ENCODE peak calls at places on chromosomes 3 and 15, in four cellular contexts. T is stomach, V is transverse colon, B is sigmoid colon. I is an unnamed sample.

GRCh38 chr15:66486887-66487286 is 10.7 kb downstream of the SNAPC5 start:
- DNase-seq in V (no peak), B (no peak), T (no peak), I (no peak)

GRCh38 chr3:41026394-41027177 is 172.7 kb upstream of the CTNNB1 start:
- DNase-seq in V (peak), B (peak), T (no peak), I (no peak)

GRCh38 chr3:185825639-185826481 is 1.0 kb upstream of the IGF2BP2 start:
- DNase-seq in V (peak), T (peak), B (peak), I (peak)

GRCh38 chr15:75840659-75841058 is 2.6 kb upstream of the UBE2Q2 start:
- DNase-seq in T (no peak), B (no peak), V (no peak), I (no peak)

GRCh38 chr3:184811034-184811433 is 932 bp upstream of the VPS8 start:
- DNase-seq in T (no peak), V (no peak), B (no peak), I (no peak)

GRCh38 chr3:37812497-37812896 is 49.2 kb upstream of the CTDSPL start:
- DNase-seq in V (no peak), B (peak), T (no peak), I (no peak)

GRCh38 chr3:175316799-175317198 is 457.7 kb downstream of the NAALADL2 start:
- DNase-seq in B (no peak), T (no peak), V (no peak), I (no peak)

GRCh38 chr3:79086514-79086913 is 681.3 kb downstream of the ROBO1 start:
- DNase-seq in B (peak), T (peak), V (peak), I (no peak)

GRCh38 chr15:61195116-61196002 is 33.7 kb downstream of the RORA start:
- DNase-seq in V (no peak), B (no peak), T (no peak), I (no peak)

GRCh38 chr3:8776406-8776805 is 7.0 kb upstream of the OXTR start:
- DNase-seq in B (no peak), V (no peak), T (no peak), I (no peak)

DNA sequence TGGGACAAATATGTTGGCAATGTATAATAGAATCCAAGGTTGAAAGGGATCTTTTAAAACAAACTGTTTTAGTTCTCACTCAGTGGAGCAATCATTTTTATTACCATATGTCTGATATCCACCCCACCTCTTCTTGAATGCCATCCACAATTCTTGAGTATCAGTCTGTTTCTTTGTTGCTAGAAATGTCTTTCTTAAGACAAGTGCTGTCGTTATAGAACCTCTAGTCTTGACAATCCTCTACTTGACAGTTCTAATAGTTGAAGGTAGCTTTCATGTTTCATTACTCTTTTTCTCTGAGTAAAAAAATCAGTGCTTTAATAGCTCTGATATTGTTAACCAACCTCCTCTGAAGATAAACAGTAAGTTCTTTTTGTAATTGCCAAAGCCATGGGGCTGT is 737.9 kb downstream of the MECOM start:
- DNase-seq in B (no peak), V (no peak), T (no peak), I (no peak)
- TF ChIP-seq EP300 in B (no peak), V (no peak), T (no peak), I (no peak)

DNA sequence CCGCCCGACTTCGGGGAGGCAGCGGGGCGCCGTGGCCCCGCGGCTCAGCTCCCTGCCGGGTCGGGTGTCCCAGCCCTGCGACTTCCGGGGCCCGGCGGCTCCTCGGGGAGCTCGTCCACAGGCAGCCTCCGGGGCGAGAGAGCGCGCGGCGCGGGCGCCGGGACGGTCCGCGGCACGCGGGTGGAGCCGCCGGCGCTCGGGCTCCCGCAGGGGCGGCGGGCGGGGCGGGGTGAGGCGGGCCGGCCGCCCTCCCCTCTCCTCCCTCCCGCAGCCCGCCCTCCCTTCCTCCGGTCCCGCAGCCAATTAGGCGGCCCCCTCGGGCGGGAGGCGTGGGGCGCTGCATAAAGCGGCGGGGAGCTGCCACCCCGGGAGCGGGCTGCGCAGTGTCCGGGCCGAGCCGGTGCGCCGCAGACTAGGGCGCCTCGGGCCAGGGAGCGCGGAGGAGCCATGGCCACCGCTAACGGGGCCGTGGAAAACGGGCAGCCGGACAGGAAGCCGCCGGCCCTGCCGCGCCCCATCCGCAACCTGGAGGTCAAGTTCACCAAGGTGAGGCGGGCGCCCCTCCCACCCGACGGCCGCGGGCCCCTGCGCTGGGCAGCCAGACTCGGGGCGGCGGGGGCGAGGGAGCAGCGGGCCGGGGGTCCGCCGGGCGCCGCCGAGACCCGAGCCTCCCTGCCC is at the start of gene ALDH1A3:
- DNase-seq in B (peak), T (no peak), V (peak), I (no peak)
- H3K4me3 ChIP-seq in B (peak), T (peak), V (peak), I (peak)

GRCh38 chr3:187406927-187407326 is 38.7 kb downstream of the RTP4 start:
- DNase-seq in B (no peak), V (no peak), T (no peak), I (no peak)

GRCh38 chr3:187401861-187402260 is 33.7 kb downstream of the RTP4 start:
- DNase-seq in B (no peak), T (no peak), V (no peak), I (no peak)

GRCh38 chr3:187400756-187401155 is 32.6 kb downstream of the RTP4 start:
- DNase-seq in T (no peak), V (no peak), B (no peak), I (no peak)

GRCh38 chr3:187398955-187399354 is 30.8 kb downstream of the RTP4 start:
- DNase-seq in T (no peak), V (no peak), B (no peak), I (no peak)

GRCh38 chr3:187403768-187404270 is 35.6 kb downstream of the RTP4 start:
- DNase-seq in T (no peak), V (no peak), B (no peak), I (no peak)
- TF ChIP-seq POLR2AphosphoS5 in T (peak), V (no peak), B (peak), I (no peak)

GRCh38 chr3:195164573-195165263 is 106.2 kb downstream of the XXYLT1 start:
- DNase-seq in B (no peak), V (no peak), T (no peak), I (no peak)
- TF ChIP-seq EP300 in B (no peak), V (no peak), T (no peak), I (no peak)

GRCh38 chr15:73246898-73247297 is 121.9 kb downstream of the HCN4 start:
- DNase-seq in V (no peak), T (no peak), B (no peak), I (no peak)

GRCh38 chr15:73240864-73241499 is 127.8 kb downstream of the HCN4 start:
- DNase-seq in V (peak), T (peak), B (no peak), I (peak)

GRCh38 chr15:73239564-73240208 is 129.1 kb downstream of the HCN4 start:
- DNase-seq in T (no peak), B (no peak), V (no peak), I (no peak)

GRCh38 chr15:73246411-73246810 is 122.3 kb downstream of the HCN4 start:
- DNase-seq in V (no peak), B (no peak), T (no peak), I (no peak)

GRCh38 chr15:73244333-73244732 is 124.4 kb downstream of the HCN4 start:
- DNase-seq in B (no peak), T (no peak), V (no peak), I (no peak)
- H3K4me3 ChIP-seq in B (no peak), T (no peak), V (no peak), I (no peak)

GRCh38 chr3:53460313-53460712 is 34.1 kb upstream of the CACNA1D start:
- DNase-seq in T (no peak), B (no peak), V (no peak), I (no peak)

GRCh38 chr3:53464424-53464823 is 30.0 kb upstream of the CACNA1D start:
- DNase-seq in T (no peak), V (no peak), B (no peak), I (no peak)
- TF ChIP-seq POLR2AphosphoS5 in T (no peak), V (no peak), B (no peak), I (no peak)

DNA sequence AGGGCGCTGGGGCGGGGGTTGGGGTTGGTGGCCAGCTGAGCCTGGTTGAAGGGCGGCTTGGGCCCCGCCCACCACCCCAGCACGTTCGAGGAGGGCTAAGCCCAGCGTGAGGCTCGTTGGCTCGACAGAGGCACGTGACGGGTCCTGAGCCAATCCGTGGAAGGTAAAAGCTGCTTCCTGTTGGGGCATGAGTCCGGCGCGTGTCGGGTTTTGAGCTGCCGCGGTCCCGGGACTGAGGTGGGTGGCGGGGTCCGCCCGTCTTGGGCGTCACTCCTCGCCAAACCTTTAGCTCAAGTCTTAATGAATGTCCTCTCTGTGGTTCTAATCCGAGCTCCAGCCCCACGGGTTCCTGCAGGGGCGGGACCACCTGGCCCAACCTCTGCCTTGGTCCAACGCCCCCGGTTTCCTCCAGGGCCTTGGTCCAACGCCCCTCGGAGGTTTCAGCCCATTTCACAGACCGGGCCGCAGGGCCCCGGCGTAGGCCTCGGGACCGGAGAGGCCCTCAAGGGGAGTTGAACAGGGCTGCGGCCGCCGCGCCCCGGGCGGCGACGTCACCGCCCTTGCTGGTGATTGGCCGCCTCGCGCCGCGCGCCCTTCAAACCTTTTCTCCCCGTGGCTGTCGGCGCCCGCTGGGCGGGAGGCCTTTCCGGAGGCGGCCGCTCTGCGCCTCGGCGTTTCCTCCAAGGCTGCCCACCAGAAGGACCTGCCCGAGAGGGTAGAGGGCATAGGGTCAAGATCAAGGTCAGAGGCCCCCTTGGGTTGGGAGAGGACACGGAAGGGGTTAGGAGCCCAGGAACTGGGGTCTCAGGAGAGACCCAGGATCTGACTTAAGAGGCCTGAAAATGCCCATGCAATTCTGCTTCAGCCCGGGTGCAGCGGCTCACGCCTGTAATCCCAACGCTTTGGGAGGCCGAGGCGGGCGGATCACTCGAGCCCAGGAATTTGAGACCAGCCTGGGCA is at the start of gene RCCD1:
- DNase-seq in B (peak), T (peak), V (peak), I (peak)
- TF ChIP-seq EP300 in B (no peak), T (no peak), V (no peak), I (no peak)

DNA sequence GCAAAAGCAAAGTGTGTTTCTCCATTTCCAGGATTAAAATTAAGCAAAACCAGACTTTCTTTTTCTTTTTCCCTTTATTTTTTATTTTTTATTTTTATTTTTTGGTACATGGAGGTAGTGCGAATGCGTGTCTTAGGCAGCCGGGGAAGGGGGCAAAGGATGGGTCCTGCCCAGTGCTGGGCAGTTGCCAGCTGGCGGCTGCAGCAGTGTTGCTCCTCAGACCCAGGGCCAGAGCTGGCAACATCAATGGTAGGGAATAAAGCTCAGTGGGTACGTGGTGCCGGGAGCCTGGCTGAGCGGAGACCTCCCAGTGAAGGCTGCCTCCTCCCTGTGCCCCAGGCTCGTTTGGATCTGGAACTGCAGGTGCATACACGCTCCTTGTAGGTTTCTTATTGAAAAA is 46.3 kb downstream of the POLR2M start:
- DNase-seq in T (no peak), B (no peak), V (no peak), I (no peak)
- H3K4me3 ChIP-seq in T (no peak), B (no peak), V (no peak), I (no peak)